ENCODE peak calls at places on chromosomes 11 and 22, in four cellular contexts. K is HuH-7, M is fibroblast of the conjunctiva, J is neural progenitor cell. X is an unnamed sample.

GRCh38 chr11:1301220-1302000 is 8.0 kb downstream of the TOLLIP start:
- DNase-seq in M (no peak), J (no peak), K (no peak), X (no peak)

GRCh38 chr22:39546889-39547586 is 14.5 kb upstream of the RPS19BP1 start:
- DNase-seq in J (no peak), M (no peak), K (no peak), X (no peak)

GRCh38 chr11:22536036-22536435 is 89.6 kb downstream of the FANCF start:
- DNase-seq in M (no peak), J (no peak), K (no peak), X (no peak)

GRCh38 chr11:107385361-107385982 is 72.2 kb downstream of the CWF19L2 start:
- DNase-seq in K (peak), J (no peak), M (peak), X (no peak)

GRCh38 chr22:36395061-36395849 is 7.5 kb upstream of the MYH9 start:
- DNase-seq in J (no peak), M (no peak), K (no peak), X (no peak)

GRCh38 chr11:117572671-117573070 is 224.3 kb downstream of the DSCAML1 start:
- DNase-seq in K (no peak), M (no peak), J (no peak), X (no peak)

GRCh38 chr11:44934735-44935250 is 15.9 kb downstream of the TP53I11 start:
- DNase-seq in M (no peak), J (no peak), K (no peak), X (no peak)

GRCh38 chr11:44604171-44604581 is 38.7 kb downstream of the CD82 start:
- DNase-seq in M (no peak), K (no peak), J (no peak), X (no peak)

GRCh38 chr11:62552931-62553838 is 6.6 kb upstream of the AHNAK start:
- DNase-seq in K (no peak), J (peak), M (peak), X (no peak)

GRCh38 chr11:113644605-113645004 is 61.5 kb downstream of the TMPRSS5 start:
- DNase-seq in J (no peak), K (no peak), M (no peak), X (no peak)

GRCh38 chr11:117328414-117329010 is 858 bp downstream of the CEP164 start:
- DNase-seq in K (peak), J (peak), M (peak), X (no peak)

GRCh38 chr11:34626393-34626792 is 5.5 kb downstream of the EHF start:
- DNase-seq in J (no peak), M (no peak), K (no peak), X (no peak)

GRCh38 chr11:133952199-133953190 is 4.3 kb downstream of the IGSF9B start:
- DNase-seq in J (no peak), M (no peak), K (no peak), X (no peak)

GRCh38 chr11:113082501-113082900 is 121.3 kb downstream of the NCAM1 start:
- DNase-seq in K (no peak), J (no peak), M (no peak), X (no peak)

GRCh38 chr11:134207538-134208239 is 16.1 kb downstream of the NCAPD3 start:
- DNase-seq in J (peak), M (no peak), K (no peak), X (no peak)

GRCh38 chr22:36636916-36637315 is 66.6 kb downstream of the CACNG2 start:
- DNase-seq in M (no peak), K (no peak), J (peak), X (no peak)

GRCh38 chr11:88680806-88681205 is 343.3 kb upstream of the CTSC start:
- DNase-seq in K (no peak), J (no peak), M (no peak), X (no peak)

GRCh38 chr11:19701421-19701820 is 11.2 kb upstream of the NAV2 start:
- DNase-seq in M (no peak), J (no peak), K (no peak), X (no peak)

GRCh38 chr22:27480487-27480886 is 321.1 kb downstream of the MN1 start:
- DNase-seq in J (peak), K (peak), M (no peak), X (no peak)

GRCh38 chr11:296206-296975 is 2.9 kb downstream of the IFITM5 start:
- DNase-seq in M (no peak), K (no peak), J (no peak), X (no peak)

GRCh38 chr11:86143429-86144030 is 74.6 kb upstream of the PICALM start:
- DNase-seq in K (no peak), J (no peak), M (no peak), X (no peak)

GRCh38 chr11:61706452-61707400 is 26.5 kb downstream of the DAGLA start:
- DNase-seq in M (no peak), J (no peak), K (no peak), X (no peak)

GRCh38 chr11:74923125-74923524 is 25.8 kb downstream of the XRRA1 start:
- DNase-seq in M (no peak), J (no peak), K (no peak), X (no peak)

GRCh38 chr11:34633990-34634725 is 13.3 kb downstream of the EHF start:
- DNase-seq in K (no peak), J (no peak), M (no peak), X (no peak)

GRCh38 chr11:133966924-133967598 is 10.3 kb upstream of the IGSF9B start:
- DNase-seq in J (peak), M (no peak), K (no peak), X (no peak)

GRCh38 chr22:47202819-47203553 is 440.5 kb downstream of the TBC1D22A start:
- DNase-seq in K (no peak), M (no peak), J (no peak), X (no peak)

GRCh38 chr22:27336151-27337090 is 465.1 kb downstream of the MN1 start:
- DNase-seq in J (no peak), M (no peak), K (no peak), X (no peak)